ENCODE peak calls at places on chromosomes 7 and 10, in five cellular contexts. One of them, this sample, is unnamed. For H3K4me1, the result is how much of the 10 kb centered on the place peaks cover.

GRCh38 chr7:26868841-26869505 is 4.6 kb upstream of the SKAP2 start:
- DNase-seq in suprapubic skin: no peak
- DNase-seq in A549: no peak
- DNase-seq in testis: no peak
- DNase-seq in gastrocnemius medialis: no peak
- DNase-seq in this sample: no peak

GRCh38 chr7:73828107-73828803 is 2.5 kb upstream of the CLDN4 start:
- DNase-seq in A549: peak
- DNase-seq in gastrocnemius medialis: no peak
- DNase-seq in testis: no peak
- DNase-seq in suprapubic skin: no peak
- DNase-seq in this sample: no peak

GRCh38 chr7:141073173-141073640 is 657 bp upstream of the TMEM178B start:
- DNase-seq in suprapubic skin: no peak
- DNase-seq in testis: peak
- DNase-seq in A549: peak
- DNase-seq in gastrocnemius medialis: peak
- DNase-seq in this sample: no peak

GRCh38 chr10:125081931-125082330 is 78.4 kb downstream of the CTBP2 start:
- DNase-seq in A549: no peak
- DNase-seq in testis: peak
- DNase-seq in gastrocnemius medialis: peak
- DNase-seq in suprapubic skin: peak
- DNase-seq in this sample: no peak

GRCh38 chr7:44959956-44960640 is 18.7 kb downstream of the MYO1G start:
- DNase-seq in A549: no peak
- DNase-seq in suprapubic skin: peak
- DNase-seq in gastrocnemius medialis: no peak
- DNase-seq in testis: no peak
- DNase-seq in this sample: no peak

GRCh38 chr7:1977059-1977875 is 255.5 kb downstream of the MAD1L1 start:
- DNase-seq in A549: no peak
- DNase-seq in suprapubic skin: peak
- DNase-seq in testis: no peak
- DNase-seq in gastrocnemius medialis: no peak
- DNase-seq in this sample: no peak

GRCh38 chr7:46281071-46281470 is 360.0 kb upstream of the IGFBP3 start:
- DNase-seq in suprapubic skin: no peak
- DNase-seq in A549: no peak
- DNase-seq in testis: no peak
- DNase-seq in gastrocnemius medialis: no peak
- DNase-seq in this sample: no peak

GRCh38 chr10:114879541-114880158 is 58.1 kb downstream of the FHIP2A start:
- DNase-seq in testis: peak
- DNase-seq in A549: peak
- DNase-seq in gastrocnemius medialis: no peak
- DNase-seq in suprapubic skin: no peak
- DNase-seq in this sample: no peak

GRCh38 chr10:987635-987905 is 664 bp upstream of the GTPBP4 start:
- DNase-seq in suprapubic skin: no peak
- DNase-seq in A549: no peak
- DNase-seq in gastrocnemius medialis: no peak
- DNase-seq in testis: peak
- DNase-seq in this sample: no peak

GRCh38 chr7:90520484-90520883 is 51.0 kb downstream of the PTTG1IP2 start:
- DNase-seq in A549: no peak
- DNase-seq in suprapubic skin: no peak
- DNase-seq in gastrocnemius medialis: no peak
- DNase-seq in testis: no peak
- DNase-seq in this sample: no peak

GRCh38 chr10:17655567-17656146 is 11.7 kb downstream of the STAM start:
- DNase-seq in A549: no peak
- DNase-seq in gastrocnemius medialis: no peak
- DNase-seq in testis: no peak
- DNase-seq in suprapubic skin: no peak
- DNase-seq in this sample: no peak

GRCh38 chr10:69449841-69450240 is 1.4 kb upstream of the TSPAN15 start:
- DNase-seq in A549: peak
- DNase-seq in testis: peak
- DNase-seq in suprapubic skin: peak
- DNase-seq in gastrocnemius medialis: peak
- DNase-seq in this sample: no peak

GRCh38 chr10:61882621-61883375 is 18.7 kb upstream of the ARID5B start:
- DNase-seq in A549: no peak
- DNase-seq in testis: no peak
- DNase-seq in gastrocnemius medialis: no peak
- DNase-seq in suprapubic skin: no peak
- DNase-seq in this sample: no peak
- H3K27ac ChIP-seq in A549: no peak
- H3K27ac ChIP-seq in testis: no peak
- H3K27ac ChIP-seq in gastrocnemius medialis: no peak
- H3K27ac ChIP-seq in suprapubic skin: no peak
- H3K27ac ChIP-seq in this sample: no peak

GRCh38 chr7:114931656-114932011 is 9.7 kb downstream of the MDFIC start:
- DNase-seq in testis: no peak
- DNase-seq in gastrocnemius medialis: no peak
- DNase-seq in A549: no peak
- DNase-seq in suprapubic skin: no peak
- DNase-seq in this sample: no peak
- H3K4me1 ChIP-seq in testis: under half
- H3K4me1 ChIP-seq in gastrocnemius medialis: under half
- H3K4me1 ChIP-seq in A549: under half
- H3K4me1 ChIP-seq in suprapubic skin: under half
- H3K4me1 ChIP-seq in this sample: under half

GRCh38 chr7:623464-623863 is 103.0 kb upstream of the DNAAF5 start:
- DNase-seq in gastrocnemius medialis: no peak
- DNase-seq in testis: no peak
- DNase-seq in suprapubic skin: no peak
- DNase-seq in A549: no peak
- DNase-seq in this sample: no peak
- TF ChIP-seq POLR2A in gastrocnemius medialis: no peak
- TF ChIP-seq POLR2A in testis: no peak
- TF ChIP-seq POLR2A in suprapubic skin: no peak
- TF ChIP-seq POLR2A in A549: no peak
- TF ChIP-seq POLR2A in this sample: no peak

GRCh38 chr7:127587663-127588018 is 570 bp upstream of the ARF5 start:
- DNase-seq in testis: peak
- DNase-seq in A549: no peak
- DNase-seq in suprapubic skin: peak
- DNase-seq in gastrocnemius medialis: no peak
- DNase-seq in this sample: no peak
- H3K27ac ChIP-seq in testis: peak
- H3K27ac ChIP-seq in A549: peak
- H3K27ac ChIP-seq in suprapubic skin: peak
- H3K27ac ChIP-seq in gastrocnemius medialis: peak
- H3K27ac ChIP-seq in this sample: peak

GRCh38 chr10:72011016-72011415 is 46.8 kb downstream of the CHST3 start:
- DNase-seq in suprapubic skin: no peak
- DNase-seq in testis: no peak
- DNase-seq in A549: no peak
- DNase-seq in gastrocnemius medialis: no peak
- DNase-seq in this sample: no peak

GRCh38 chr10:72012801-72013200 is 48.6 kb downstream of the CHST3 start:
- DNase-seq in testis: no peak
- DNase-seq in A549: no peak
- DNase-seq in gastrocnemius medialis: no peak
- DNase-seq in suprapubic skin: no peak
- DNase-seq in this sample: peak

GRCh38 chr10:72010234-72010992 is 46.2 kb downstream of the CHST3 start:
- DNase-seq in gastrocnemius medialis: no peak
- DNase-seq in testis: no peak
- DNase-seq in suprapubic skin: no peak
- DNase-seq in A549: no peak
- DNase-seq in this sample: peak

GRCh38 chr10:72011976-72012512 is 47.8 kb downstream of the CHST3 start:
- DNase-seq in suprapubic skin: no peak
- DNase-seq in testis: no peak
- DNase-seq in A549: no peak
- DNase-seq in gastrocnemius medialis: no peak
- DNase-seq in this sample: peak

DNA sequence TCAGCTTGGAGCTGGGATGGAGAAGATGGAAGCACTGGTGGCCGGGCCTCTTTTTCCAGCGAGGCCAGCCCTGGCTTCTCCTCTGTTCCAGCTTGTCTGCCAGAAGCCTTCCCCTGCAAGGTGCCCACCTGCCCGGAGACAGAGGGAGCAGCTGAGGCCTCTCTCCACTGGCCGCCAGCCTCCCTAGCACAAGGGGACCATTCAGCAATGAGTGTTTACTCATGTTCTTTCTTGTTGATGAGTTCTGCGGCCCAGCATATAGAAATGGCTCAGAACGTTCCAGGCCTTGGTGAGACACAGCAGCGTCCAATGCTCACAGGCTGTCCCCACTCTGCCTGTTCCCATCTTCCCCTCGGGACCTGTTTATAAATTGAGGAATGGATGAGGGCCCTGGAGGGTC is 47.3 kb downstream of the CHST3 start:
- DNase-seq in testis: no peak
- DNase-seq in gastrocnemius medialis: no peak
- DNase-seq in suprapubic skin: no peak
- DNase-seq in A549: no peak
- DNase-seq in this sample: no peak
- H3K4me1 ChIP-seq in testis: half or more
- H3K4me1 ChIP-seq in gastrocnemius medialis: half or more
- H3K4me1 ChIP-seq in suprapubic skin: half or more
- H3K4me1 ChIP-seq in A549: under half
- H3K4me1 ChIP-seq in this sample: half or more

DNA sequence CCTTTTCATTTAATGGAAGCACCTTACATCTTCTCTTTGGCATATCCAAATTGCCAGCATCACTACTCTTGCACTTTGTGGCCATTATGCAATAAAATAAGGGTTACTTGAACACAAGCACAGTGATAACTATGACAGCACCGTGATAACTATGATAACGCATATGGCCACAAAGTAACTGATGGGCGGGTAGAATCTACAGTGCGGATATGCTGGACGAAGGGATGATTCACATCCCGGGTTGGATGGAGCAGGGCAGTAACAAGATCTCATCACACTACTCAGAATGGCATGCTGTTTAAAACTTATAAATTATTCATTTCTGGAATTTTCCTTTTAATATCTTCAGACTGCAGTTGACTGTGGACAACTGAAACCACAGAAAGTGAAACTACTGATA is 136.6 kb downstream of the WNT2 start:
- DNase-seq in A549: no peak
- DNase-seq in suprapubic skin: no peak
- DNase-seq in testis: no peak
- DNase-seq in gastrocnemius medialis: no peak
- DNase-seq in this sample: no peak
- TF ChIP-seq POLR2A in A549: no peak
- TF ChIP-seq POLR2A in suprapubic skin: no peak
- TF ChIP-seq POLR2A in testis: no peak
- TF ChIP-seq POLR2A in gastrocnemius medialis: no peak
- TF ChIP-seq POLR2A in this sample: no peak

GRCh38 chr10:4685904-4686643 is 139.9 kb upstream of the AKR1E2 start:
- DNase-seq in gastrocnemius medialis: no peak
- DNase-seq in A549: no peak
- DNase-seq in suprapubic skin: no peak
- DNase-seq in testis: no peak
- DNase-seq in this sample: no peak
- H3K27ac ChIP-seq in gastrocnemius medialis: peak
- H3K27ac ChIP-seq in A549: peak
- H3K27ac ChIP-seq in suprapubic skin: peak
- H3K27ac ChIP-seq in testis: no peak
- H3K27ac ChIP-seq in this sample: no peak

GRCh38 chr7:42262907-42263466 is 26.0 kb upstream of the GLI3 start:
- DNase-seq in testis: no peak
- DNase-seq in gastrocnemius medialis: peak
- DNase-seq in suprapubic skin: peak
- DNase-seq in A549: no peak
- DNase-seq in this sample: no peak

GRCh38 chr7:42263971-42264370 is 27.0 kb upstream of the GLI3 start:
- DNase-seq in A549: no peak
- DNase-seq in suprapubic skin: peak
- DNase-seq in gastrocnemius medialis: peak
- DNase-seq in testis: no peak
- DNase-seq in this sample: no peak

GRCh38 chr7:42269161-42269560 is 32.2 kb upstream of the GLI3 start:
- DNase-seq in testis: no peak
- DNase-seq in gastrocnemius medialis: no peak
- DNase-seq in suprapubic skin: no peak
- DNase-seq in A549: no peak
- DNase-seq in this sample: no peak

DNA sequence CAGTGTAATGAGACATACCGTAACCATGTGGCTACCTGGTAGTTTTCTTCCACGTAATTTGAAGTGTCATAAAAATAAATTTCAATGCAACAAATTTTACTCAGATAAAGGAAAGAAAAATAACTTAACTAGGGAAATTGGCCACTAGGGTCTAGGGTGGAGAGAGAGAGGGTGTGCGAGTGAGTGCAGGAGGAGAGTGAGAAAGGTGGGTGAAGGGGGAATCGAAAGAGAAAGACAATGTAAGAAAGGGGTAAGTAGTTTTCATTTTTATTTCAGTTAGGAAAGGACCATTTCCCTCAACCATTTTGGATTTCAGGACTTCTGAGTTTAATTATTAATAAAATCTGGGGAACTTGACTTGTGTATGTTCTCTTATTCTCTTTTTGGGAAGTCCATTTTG is 27.7 kb upstream of the GLI3 start:
- DNase-seq in A549: no peak
- DNase-seq in testis: no peak
- DNase-seq in gastrocnemius medialis: no peak
- DNase-seq in suprapubic skin: no peak
- DNase-seq in this sample: no peak
- H3K4me1 ChIP-seq in A549: under half
- H3K4me1 ChIP-seq in testis: under half
- H3K4me1 ChIP-seq in gastrocnemius medialis: under half
- H3K4me1 ChIP-seq in suprapubic skin: under half
- H3K4me1 ChIP-seq in this sample: under half

GRCh38 chr10:73874267-73875138 is at the start of gene CAMK2G:
- DNase-seq in suprapubic skin: peak
- DNase-seq in gastrocnemius medialis: peak
- DNase-seq in testis: peak
- DNase-seq in A549: peak
- DNase-seq in this sample: no peak
- TF ChIP-seq POLR2A in suprapubic skin: no peak
- TF ChIP-seq POLR2A in gastrocnemius medialis: peak
- TF ChIP-seq POLR2A in testis: no peak
- TF ChIP-seq POLR2A in A549: peak
- TF ChIP-seq POLR2A in this sample: no peak

This sample was measured in vagina.